ENCODE peak calls at places on chromosomes 11 and 22, in four cellular contexts. I is GM12891, F is GM12878, C is K562. Z is an unnamed sample.

GRCh38 chr11:77201991-77202841 is 74.2 kb downstream of the MYO7A start:
- DNase-seq in I (no peak), F (no peak), C (no peak), Z (no peak)

GRCh38 chr11:78371221-78371899 is 46.3 kb downstream of the GAB2 start:
- DNase-seq in I (no peak), F (no peak), C (no peak), Z (no peak)

GRCh38 chr11:2085251-2086066 is 53.7 kb downstream of the IGF2 start:
- DNase-seq in I (no peak), F (no peak), C (no peak), Z (no peak)

GRCh38 chr11:73321342-73322110 is 13.4 kb downstream of the ARHGEF17 start:
- DNase-seq in I (no peak), F (no peak), C (no peak), Z (no peak)

GRCh38 chr11:117612111-117612510 is 184.9 kb downstream of the DSCAML1 start:
- DNase-seq in I (no peak), F (no peak), C (no peak), Z (no peak)

GRCh38 chr22:35043251-35043931 is 22.6 kb upstream of the ISX start:
- DNase-seq in I (no peak), F (no peak), C (peak; percentile 42), Z (no peak)

GRCh38 chr22:24486501-24486921 is 8.6 kb upstream of the UPB1 start:
- DNase-seq in I (no peak), F (no peak), C (no peak), Z (no peak)

GRCh38 chr11:130022799-130023198 is 20.2 kb upstream of the PRDM10 start:
- DNase-seq in I (no peak), F (no peak), C (no peak), Z (no peak)

GRCh38 chr11:14974021-14974698 is 2.0 kb upstream of the CALCA start:
- DNase-seq in I (no peak), F (no peak), C (no peak), Z (no peak)

GRCh38 chr11:14972581-14973490 is 685 bp upstream of the CALCA start:
- DNase-seq in I (no peak), F (no peak), C (no peak), Z (no peak)

GRCh38 chr11:14971865-14972580 is at the start of gene CALCA:
- DNase-seq in I (no peak), F (no peak), C (no peak), Z (no peak)

GRCh38 chr11:14974723-14975587 is 2.8 kb upstream of the CALCA start:
- DNase-seq in I (no peak), F (no peak), C (peak; percentile 66), Z (no peak)

GRCh38 chr11:14973621-14974020 is 1.5 kb upstream of the CALCA start:
- DNase-seq in I (no peak), F (no peak), C (no peak), Z (no peak)
- TF ChIP-seq POLR2AphosphoS5 in I (no peak), F (no peak), C (no peak), Z (no peak)

DNA sequence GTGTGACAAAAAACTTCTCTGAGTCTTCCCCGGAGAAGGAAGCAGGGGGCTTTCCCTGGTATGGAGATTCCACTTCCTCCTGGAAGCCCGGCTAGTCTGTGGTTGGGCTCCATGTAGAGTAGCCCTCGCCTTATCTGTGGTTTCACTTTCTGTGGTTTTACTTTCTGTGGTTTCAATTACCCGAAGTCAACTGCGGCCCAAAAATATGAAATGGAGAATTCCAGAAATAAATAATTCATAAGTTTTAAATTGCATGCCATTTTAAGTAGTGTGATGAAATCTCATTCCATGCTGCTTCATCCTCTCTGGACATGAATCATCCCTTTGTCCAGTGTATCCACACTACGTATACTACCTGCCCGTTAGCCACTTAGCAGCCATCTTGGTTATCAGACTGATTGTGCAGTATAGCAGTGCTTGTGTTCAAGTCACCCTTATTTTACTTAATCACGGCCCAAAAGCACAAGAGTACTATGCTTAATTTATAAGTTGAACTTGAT is 275.0 kb upstream of the SESN3 start:
- DNase-seq in I (no peak), F (no peak), C (peak; percentile 17), Z (no peak)
- TF ChIP-seq TAF1 in I (no peak), F (no peak), C (no peak), Z (no peak)

DNA sequence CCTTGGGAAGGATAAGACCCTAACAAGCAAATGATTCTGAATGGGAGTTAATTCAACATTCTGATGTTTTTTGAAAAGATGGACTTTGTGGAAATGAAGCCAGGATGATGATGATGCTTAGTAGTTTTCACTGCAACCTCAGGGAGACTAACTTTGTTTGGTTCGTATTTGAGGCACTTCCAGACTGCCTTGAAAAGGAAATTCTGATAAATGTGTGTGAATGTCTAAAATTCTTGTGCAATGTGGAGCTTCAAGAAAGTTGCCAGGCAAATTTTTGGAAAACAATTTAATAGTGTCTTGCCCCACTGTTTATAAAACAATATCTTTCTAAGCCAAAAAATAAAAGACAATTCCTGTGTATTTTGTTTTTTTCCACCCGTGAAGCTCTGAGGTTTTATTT is 11.2 kb upstream of the NAV2 start:
- DNase-seq in I (no peak), F (no peak), C (no peak), Z (no peak)
- TF ChIP-seq POLR2AphosphoS5 in I (no peak), F (no peak), C (no peak), Z (no peak)

DNA sequence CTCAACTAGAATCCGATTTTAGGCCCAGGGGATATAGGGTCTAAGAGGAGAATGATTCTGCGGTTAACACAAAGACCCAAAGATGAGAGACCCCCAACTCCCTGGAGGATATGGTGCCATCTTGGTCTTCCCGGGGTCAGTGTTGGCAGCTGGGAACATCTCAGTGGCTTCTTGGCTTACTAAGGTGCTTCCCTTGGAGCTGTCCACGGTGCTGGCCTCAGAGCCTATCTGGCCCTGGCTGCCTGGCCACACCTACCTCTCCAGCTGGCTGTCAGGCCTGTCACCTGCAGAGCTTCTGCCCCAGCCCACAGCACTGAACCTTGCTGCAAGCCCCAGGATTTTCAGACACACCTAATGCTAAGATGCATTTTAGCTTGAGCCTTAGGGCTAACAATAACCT is 70.7 kb upstream of the THY1 start:
- DNase-seq in I (no peak), F (no peak), C (peak; percentile 61), Z (no peak)
- TF ChIP-seq TAF1 in I (no peak), F (no peak), C (no peak), Z (no peak)

GRCh38 chr11:65329944-65330403 is 3.7 kb upstream of the DPF2 start:
- DNase-seq in I (no peak), F (peak; percentile 43), C (peak; percentile 96), Z (no peak)
- TF ChIP-seq POLR2AphosphoS5 in I (no peak), F (no peak), C (no peak), Z (no peak)

GRCh38 chr11:69865707-69866106 is 46.5 kb upstream of the FGF3 start:
- DNase-seq in I (no peak), F (no peak), C (no peak), Z (no peak)

GRCh38 chr11:69868003-69868865 is 49.0 kb upstream of the FGF3 start:
- DNase-seq in I (no peak), F (no peak), C (no peak), Z (no peak)

GRCh38 chr11:69864930-69865661 is 45.9 kb upstream of the FGF3 start:
- DNase-seq in I (no peak), F (no peak), C (no peak), Z (no peak)

GRCh38 chr11:69867076-69868002 is 48.1 kb upstream of the FGF3 start:
- DNase-seq in I (no peak), F (no peak), C (no peak), Z (no peak)

DNA sequence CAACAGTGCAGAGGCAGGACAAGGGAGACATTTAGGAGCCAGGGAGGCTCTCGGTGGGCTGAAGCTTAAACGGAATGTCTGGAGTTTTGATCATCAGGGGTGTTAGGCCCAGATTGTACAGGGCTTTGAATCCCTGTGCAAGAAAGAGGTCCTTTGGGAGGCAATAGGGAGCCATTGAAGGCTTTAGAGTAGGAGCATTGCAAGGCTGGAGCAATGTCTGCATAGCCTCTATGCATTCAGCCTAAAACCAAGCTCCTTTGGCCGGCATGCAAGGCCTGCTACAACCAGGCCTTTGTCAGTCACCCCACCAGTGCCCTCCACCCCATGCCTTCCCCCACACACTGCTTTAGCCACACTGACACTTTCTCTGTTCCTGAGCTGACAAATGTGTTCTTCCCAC is 47.4 kb upstream of the FGF3 start:
- DNase-seq in I (no peak), F (no peak), C (no peak), Z (no peak)
- TF ChIP-seq TAF1 in I (no peak), F (no peak), C (no peak), Z (no peak)

Z was measured in GM12892.